ENCODE peak calls at places on chromosomes 16 and 17, in ten cellular contexts. One of them, this sample, is unnamed.

GRCh38 chr16:24609740-24610420 is 70.5 kb downstream of the RBBP6 start:
- DNase-seq in gastrocnemius medialis: no peak
- DNase-seq in cardiac fibroblast: peak
- DNase-seq in T47D: peak
- DNase-seq in skeletal muscle cell: no peak
- DNase-seq in GM12892: no peak
- DNase-seq in GOT3: no peak
- DNase-seq in EL: peak
- DNase-seq in stimulated activated CD4-positive, alpha-beta T cell treated with anti-CD3 and anti-CD28 coated beads, TNF-alpha, amount 100 ng/mL, for 1 hour: no peak
- DNase-seq in breast epithelium: peak
- DNase-seq in this sample: peak

GRCh38 chr16:20822451-20823128 is 16.3 kb downstream of the REXO5 start:
- DNase-seq in gastrocnemius medialis: no peak
- DNase-seq in cardiac fibroblast: no peak
- DNase-seq in T47D: no peak
- DNase-seq in skeletal muscle cell: no peak
- DNase-seq in GM12892: no peak
- DNase-seq in GOT3: no peak
- DNase-seq in EL: no peak
- DNase-seq in stimulated activated CD4-positive, alpha-beta T cell treated with anti-CD3 and anti-CD28 coated beads, TNF-alpha, amount 100 ng/mL, for 1 hour: no peak
- DNase-seq in breast epithelium: no peak
- DNase-seq in this sample: no peak

GRCh38 chr17:72407336-72408121 is 286.7 kb downstream of the SOX9 start:
- DNase-seq in gastrocnemius medialis: no peak
- DNase-seq in cardiac fibroblast: peak
- DNase-seq in T47D: peak
- DNase-seq in skeletal muscle cell: peak
- DNase-seq in GM12892: no peak
- DNase-seq in GOT3: peak
- DNase-seq in EL: peak
- DNase-seq in stimulated activated CD4-positive, alpha-beta T cell treated with anti-CD3 and anti-CD28 coated beads, TNF-alpha, amount 100 ng/mL, for 1 hour: no peak
- DNase-seq in breast epithelium: peak
- DNase-seq in this sample: no peak

GRCh38 chr17:27569257-27569722 is 61.7 kb upstream of the LGALS9 start:
- DNase-seq in gastrocnemius medialis: no peak
- DNase-seq in cardiac fibroblast: peak
- DNase-seq in T47D: peak
- DNase-seq in skeletal muscle cell: no peak
- DNase-seq in GM12892: peak
- DNase-seq in GOT3: no peak
- DNase-seq in EL: peak
- DNase-seq in stimulated activated CD4-positive, alpha-beta T cell treated with anti-CD3 and anti-CD28 coated beads, TNF-alpha, amount 100 ng/mL, for 1 hour: peak
- DNase-seq in breast epithelium: no peak
- DNase-seq in this sample: peak

GRCh38 chr17:75090871-75091854 is 3.4 kb downstream of the SLC16A5 start:
- DNase-seq in gastrocnemius medialis: no peak
- DNase-seq in cardiac fibroblast: no peak
- DNase-seq in T47D: no peak
- DNase-seq in skeletal muscle cell: no peak
- DNase-seq in GM12892: no peak
- DNase-seq in GOT3: no peak
- DNase-seq in EL: no peak
- DNase-seq in stimulated activated CD4-positive, alpha-beta T cell treated with anti-CD3 and anti-CD28 coated beads, TNF-alpha, amount 100 ng/mL, for 1 hour: no peak
- DNase-seq in breast epithelium: no peak
- DNase-seq in this sample: no peak

GRCh38 chr17:39668141-39668924 is at the start of gene PNMT:
- DNase-seq in gastrocnemius medialis: no peak
- DNase-seq in cardiac fibroblast: peak
- DNase-seq in T47D: peak
- DNase-seq in skeletal muscle cell: no peak
- DNase-seq in GM12892: peak
- DNase-seq in GOT3: no peak
- DNase-seq in EL: peak
- DNase-seq in stimulated activated CD4-positive, alpha-beta T cell treated with anti-CD3 and anti-CD28 coated beads, TNF-alpha, amount 100 ng/mL, for 1 hour: peak
- DNase-seq in breast epithelium: peak
- DNase-seq in this sample: peak

GRCh38 chr17:65314212-65314611 is 177.0 kb downstream of the RGS9 start:
- DNase-seq in gastrocnemius medialis: no peak
- DNase-seq in cardiac fibroblast: no peak
- DNase-seq in T47D: no peak
- DNase-seq in skeletal muscle cell: no peak
- DNase-seq in GM12892: no peak
- DNase-seq in GOT3: no peak
- DNase-seq in EL: no peak
- DNase-seq in stimulated activated CD4-positive, alpha-beta T cell treated with anti-CD3 and anti-CD28 coated beads, TNF-alpha, amount 100 ng/mL, for 1 hour: no peak
- DNase-seq in breast epithelium: no peak
- DNase-seq in this sample: no peak

GRCh38 chr17:16922386-16923096 is 49.4 kb downstream of the TNFRSF13B start:
- DNase-seq in gastrocnemius medialis: no peak
- DNase-seq in cardiac fibroblast: peak
- DNase-seq in T47D: no peak
- DNase-seq in skeletal muscle cell: no peak
- DNase-seq in GM12892: no peak
- DNase-seq in GOT3: no peak
- DNase-seq in EL: no peak
- DNase-seq in stimulated activated CD4-positive, alpha-beta T cell treated with anti-CD3 and anti-CD28 coated beads, TNF-alpha, amount 100 ng/mL, for 1 hour: no peak
- DNase-seq in breast epithelium: no peak
- DNase-seq in this sample: no peak

GRCh38 chr17:13537871-13538643 is 63.7 kb downstream of the HS3ST3A1 start:
- DNase-seq in gastrocnemius medialis: no peak
- DNase-seq in cardiac fibroblast: peak
- DNase-seq in T47D: no peak
- DNase-seq in skeletal muscle cell: no peak
- DNase-seq in GM12892: no peak
- DNase-seq in GOT3: no peak
- DNase-seq in EL: no peak
- DNase-seq in stimulated activated CD4-positive, alpha-beta T cell treated with anti-CD3 and anti-CD28 coated beads, TNF-alpha, amount 100 ng/mL, for 1 hour: no peak
- DNase-seq in breast epithelium: no peak
- DNase-seq in this sample: no peak

This sample was measured in activated CD4-positive, alpha-beta T cell treated with anti-CD3 and anti-CD28 coated beads for 48 hours.